ENCODE peak calls at places on chromosomes 13 and 19, in nine cellular contexts. E is tibial nerve, K is uterus, Q is right lobe of liver, H is upper lobe of right lung, D is heart left ventricle, P is sigmoid colon, U is body of pancreas, L is esophagus squamous epithelium. R is an unnamed sample. For H3K36me3, the result is how much of the 10 kb centered on the place peaks cover.

GRCh38 chr19:16589917-16590316 is 17.7 kb upstream of the SLC35E1 start:
- DNase-seq in E (no peak), H (no peak), P (no peak), L (no peak), D (no peak), U (no peak), K (no peak), Q (no peak), R (no peak)

GRCh38 chr19:11578342-11579142 is 1.1 kb upstream of the ACP5 start:
- DNase-seq in P (peak), Q (peak), U (peak), H (peak), D (peak), K (no peak), L (no peak), E (no peak), R (peak)

GRCh38 chr13:100356889-100357288 is 231.7 kb downstream of the GGACT start:
- DNase-seq in U (no peak), L (no peak), E (no peak), D (no peak), Q (no peak), H (no peak), P (no peak), K (no peak), R (no peak)

GRCh38 chr19:49654581-49654980 is 11.1 kb downstream of the IRF3 start:
- DNase-seq in E (no peak), Q (no peak), L (no peak), P (no peak), U (no peak), H (no peak), D (no peak), K (no peak), R (peak)

GRCh38 chr19:29806098-29806866 is 5.5 kb upstream of the CCNE1 start:
- DNase-seq in Q (no peak), P (peak), K (no peak), H (no peak), U (no peak), L (no peak), E (no peak), D (peak), R (peak)

GRCh38 chr13:90055121-90055520 is 1292.4 kb upstream of the MIR17HG start:
- DNase-seq in P (no peak), H (no peak), L (no peak), Q (no peak), U (no peak), E (no peak), D (no peak), K (no peak), R (no peak)

GRCh38 chr19:18967358-18968146 is 26.5 kb upstream of the HOMER3 start:
- DNase-seq in L (peak), P (peak), D (peak), H (peak), K (peak), E (peak), Q (peak), U (peak), R (peak)

GRCh38 chr19:51337141-51337860 is 4.6 kb downstream of the VSIG10L start:
- DNase-seq in E (no peak), Q (no peak), D (no peak), U (no peak), H (no peak), L (no peak), K (no peak), P (no peak), R (no peak)

GRCh38 chr19:3178973-3179738 is 587 bp downstream of the S1PR4 start:
- DNase-seq in Q (peak), L (no peak), D (no peak), H (peak), U (no peak), P (no peak), E (no peak), K (no peak), R (no peak)

GRCh38 chr13:100808848-100809247 is 134.3 kb upstream of the TMTC4 start:
- DNase-seq in D (no peak), E (no peak), P (no peak), K (no peak), U (no peak), H (no peak), L (no peak), Q (no peak), R (no peak)

GRCh38 chr13:45068036-45069001 is 52.0 kb upstream of the GTF2F2 start:
- DNase-seq in Q (no peak), E (no peak), L (no peak), P (no peak), D (no peak), K (no peak), U (no peak), H (no peak), R (no peak)

GRCh38 chr19:13036366-13036976 is 41.2 kb downstream of the NFIX start:
- DNase-seq in Q (peak), K (peak), P (peak), L (no peak), E (no peak), H (peak), D (no peak), U (peak), R (no peak)

GRCh38 chr19:13037161-13037560 is 41.9 kb downstream of the NFIX start:
- DNase-seq in P (no peak), D (no peak), K (no peak), E (no peak), U (no peak), H (no peak), Q (no peak), L (no peak), R (no peak)

GRCh38 chr19:13034636-13035035 is 39.4 kb downstream of the NFIX start:
- DNase-seq in E (no peak), D (no peak), U (no peak), K (no peak), L (no peak), H (no peak), Q (no peak), P (no peak), R (no peak)

GRCh38 chr19:13037718-13038117 is 42.4 kb downstream of the NFIX start:
- DNase-seq in D (no peak), Q (no peak), U (no peak), K (no peak), H (no peak), P (no peak), L (no peak), E (no peak), R (no peak)

GRCh38 chr19:13035820-13036365 is 40.6 kb downstream of the NFIX start:
- DNase-seq in U (no peak), L (no peak), H (peak), Q (no peak), D (no peak), P (no peak), E (no peak), K (no peak), R (no peak)
- H3K27ac ChIP-seq in U (no peak), L (peak), H (peak), Q (no peak), D (peak), P (peak), E (peak), K (peak), R (no peak)

DNA sequence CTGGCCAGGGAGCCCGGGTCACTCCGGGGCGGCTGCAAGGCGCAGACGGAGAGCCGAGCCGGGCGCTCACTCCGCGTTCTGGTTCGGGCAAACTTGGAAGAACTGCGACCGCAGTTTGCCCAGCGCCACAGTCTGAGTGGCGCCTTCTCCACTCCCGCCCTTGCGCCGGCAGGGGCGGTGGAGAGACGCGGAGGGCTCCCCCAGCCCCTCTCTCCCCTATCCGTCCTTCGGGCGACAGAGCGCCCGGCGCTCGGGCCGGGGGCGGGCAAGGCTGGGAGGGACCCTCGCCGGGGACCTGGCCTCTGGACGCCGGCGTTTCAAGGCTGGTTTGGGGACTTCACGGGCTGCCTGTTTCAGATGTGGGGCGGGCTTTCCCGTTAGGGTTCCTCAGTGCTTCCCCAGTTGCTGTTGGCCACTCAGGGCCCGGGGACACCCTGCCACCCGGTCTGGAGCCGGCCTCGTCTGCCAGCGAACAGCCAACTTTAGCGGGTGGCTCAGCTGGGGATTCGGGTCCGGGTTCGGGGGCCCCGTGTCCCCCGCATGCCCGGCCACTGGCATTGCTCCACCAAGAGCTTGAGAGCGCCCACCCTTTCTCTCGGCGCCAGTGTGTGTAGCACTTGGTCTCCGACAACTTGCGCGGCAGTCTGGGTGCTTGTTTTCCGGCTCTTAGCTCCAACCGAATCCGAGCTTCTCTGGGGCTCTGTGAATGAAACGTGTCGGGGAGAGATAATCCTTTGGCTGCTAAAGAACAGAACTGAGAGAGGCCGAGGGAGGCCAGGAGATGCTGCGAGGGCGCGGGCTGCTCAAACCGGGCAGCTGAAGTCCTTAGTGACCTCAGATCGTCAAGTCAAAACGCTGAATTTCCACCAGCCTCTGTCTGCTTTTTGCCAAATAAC is 1.5 kb downstream of the GPC6 start:
- DNase-seq in U (peak), K (peak), E (peak), L (no peak), Q (peak), P (peak), H (peak), D (peak), R (no peak)
- TF ChIP-seq CTCF in U (no peak), K (peak), E (peak), L (no peak), Q (peak), P (no peak), H (peak), D (peak), R (peak)

DNA sequence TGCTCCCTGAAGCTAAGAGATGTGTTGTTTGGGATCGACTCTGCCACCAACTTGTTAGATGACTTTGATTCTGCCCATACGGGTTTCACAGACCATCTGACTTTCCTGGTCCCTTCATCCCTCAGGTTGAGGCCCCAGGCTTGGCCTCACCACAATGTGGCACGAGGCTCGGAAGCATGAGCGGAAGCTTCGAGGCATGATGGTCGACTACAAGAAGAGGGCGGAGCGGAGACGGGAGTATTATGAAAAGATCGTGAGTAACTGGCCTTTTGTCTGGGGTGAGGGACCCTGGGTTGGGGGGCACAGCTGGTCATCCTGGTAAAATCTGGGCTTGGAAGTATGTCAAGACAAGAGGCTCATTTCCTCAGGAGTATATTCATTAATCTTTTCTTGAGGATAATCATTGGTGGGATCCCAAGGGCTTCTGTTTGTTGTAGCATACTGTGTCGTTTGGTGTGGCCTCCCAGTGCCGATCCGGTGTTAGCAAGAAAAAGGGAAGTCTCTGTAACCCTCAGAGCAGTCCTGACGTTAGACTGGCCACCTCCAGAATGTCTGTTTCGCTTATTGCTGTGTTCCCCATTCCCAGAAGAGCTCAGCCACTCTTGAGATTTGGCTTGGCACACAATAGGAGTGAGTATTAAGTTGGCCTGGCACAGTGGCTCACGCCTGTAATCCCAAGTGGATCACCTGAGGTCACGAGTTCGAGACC is 1.4 kb downstream of the CLASRP start:
- DNase-seq in K (no peak), Q (no peak), H (no peak), U (no peak), L (no peak), D (no peak), E (no peak), P (no peak), R (no peak)
- H3K36me3 ChIP-seq in K (under half), Q (under half), H (half or more), U (under half), L (under half), D (under half), E (under half), P (under half), R (half or more)

DNA sequence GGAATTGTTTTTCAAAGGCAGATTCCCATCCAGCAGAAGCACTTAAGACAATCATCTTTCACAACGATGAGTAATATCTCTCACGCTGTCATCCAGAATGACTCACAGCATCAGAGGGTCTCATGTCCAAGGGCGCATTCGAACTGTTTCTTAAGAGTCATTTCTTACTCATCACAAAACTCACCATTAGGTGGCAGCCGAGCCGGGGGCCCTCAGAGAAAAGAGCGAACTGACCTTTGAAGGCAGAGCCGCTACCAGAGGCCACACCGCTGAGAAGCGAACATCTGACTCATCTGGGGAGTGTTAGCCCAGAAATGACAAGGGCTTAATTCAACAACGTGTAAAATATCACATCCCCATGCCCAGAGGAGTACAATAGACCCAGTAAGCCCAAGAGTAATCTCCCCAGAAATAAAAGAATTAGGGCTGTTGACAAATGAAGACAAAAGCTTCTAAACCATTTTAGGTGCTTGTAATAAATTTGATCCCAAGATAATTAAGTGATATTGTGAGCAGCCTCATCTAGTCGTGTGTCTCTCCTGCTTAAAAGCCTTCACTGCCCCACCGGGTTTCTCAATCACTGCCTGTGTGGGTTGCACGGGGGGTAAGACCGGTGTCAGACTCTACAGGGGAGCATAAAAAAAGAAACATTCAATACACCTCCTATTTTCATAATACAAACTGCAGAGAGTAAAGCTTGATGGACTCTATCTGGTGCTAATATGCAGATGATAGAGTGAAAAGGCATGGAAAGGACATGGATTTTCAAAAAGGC is 96.2 kb downstream of the CYSLTR2 start:
- DNase-seq in D (peak), H (peak), L (peak), U (peak), K (peak), P (peak), E (peak), Q (no peak), R (no peak)
- H3K27ac ChIP-seq in D (peak), H (peak), L (peak), U (no peak), K (peak), P (peak), E (peak), Q (no peak), R (peak)

GRCh38 chr13:94115054-94115453 is 364.4 kb downstream of the DCT start:
- DNase-seq in P (no peak), Q (no peak), K (no peak), H (no peak), L (no peak), D (no peak), E (no peak), U (no peak), R (no peak)

GRCh38 chr13:94114166-94114565 is 365.3 kb downstream of the DCT start:
- DNase-seq in P (no peak), E (no peak), Q (no peak), U (no peak), D (no peak), H (no peak), L (no peak), K (no peak), R (no peak)

GRCh38 chr13:94112731-94113130 is 366.8 kb downstream of the DCT start:
- DNase-seq in Q (no peak), U (no peak), E (no peak), H (no peak), K (no peak), D (no peak), P (no peak), L (no peak), R (no peak)

GRCh38 chr13:94112227-94112626 is 367.3 kb downstream of the DCT start:
- DNase-seq in K (no peak), L (no peak), U (peak), P (no peak), H (no peak), Q (no peak), E (peak), D (no peak), R (no peak)

GRCh38 chr13:94110011-94110410 is 369.5 kb downstream of the DCT start:
- DNase-seq in Q (no peak), H (no peak), K (no peak), L (no peak), P (no peak), E (no peak), U (no peak), D (no peak), R (no peak)
- TF ChIP-seq CTCF in Q (no peak), H (no peak), K (no peak), L (no peak), P (no peak), E (no peak), U (no peak), D (no peak), R (no peak)

DNA sequence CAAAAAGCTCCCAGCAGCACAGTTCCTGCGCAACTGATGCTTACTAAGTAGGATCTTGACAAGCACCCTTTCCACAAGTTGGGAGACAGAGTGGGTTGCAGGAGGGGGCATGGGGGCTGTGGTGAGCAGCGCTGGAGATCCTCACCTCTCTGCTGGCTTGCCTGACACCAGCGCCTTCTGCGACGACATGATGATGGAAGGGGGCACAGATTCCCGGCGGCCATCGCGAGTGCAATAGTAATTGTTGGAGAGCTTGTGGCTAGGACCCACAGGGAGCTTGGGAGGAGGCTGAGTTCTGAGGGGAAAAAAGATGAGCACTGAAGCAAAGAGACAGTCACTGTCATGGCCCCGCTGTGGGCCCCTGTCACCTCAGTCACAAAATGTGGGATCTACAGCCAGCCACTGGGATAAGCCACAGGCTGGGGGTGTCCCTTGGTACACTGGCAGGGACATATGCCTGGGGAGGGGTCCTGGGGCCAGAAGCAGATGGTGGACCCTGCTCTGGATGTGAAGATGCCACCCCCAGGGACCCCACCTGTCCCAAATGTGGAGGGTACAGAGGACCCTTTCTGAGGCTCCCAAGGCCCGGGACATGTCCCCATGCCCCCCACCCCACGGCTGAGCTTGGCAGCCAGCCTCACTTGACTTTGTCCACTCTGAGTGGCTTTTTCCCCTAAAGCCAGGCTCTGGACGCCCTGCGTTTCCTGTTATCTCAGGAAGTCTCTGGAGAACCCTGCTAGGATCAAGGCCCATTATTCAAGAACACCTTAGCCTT is 4.6 kb downstream of the NDUFA7 start:
- DNase-seq in Q (no peak), D (no peak), U (no peak), E (no peak), K (no peak), P (no peak), H (no peak), L (no peak), R (no peak)
- H3K36me3 ChIP-seq in Q (under half), D (under half), U (under half), E (under half), K (under half), P (under half), H (under half), L (under half), R (under half)